ENCODE peak calls at places on chromosomes 1 and 21, in seven cellular contexts. B is GM13976, E is WTC11, W is progenitor cell of endocrine pancreas, G is HFFc6, X is GM20000, I is tibial nerve. Q is an unnamed sample.
A peak's percentile ranks its signal among the peaks of the same experiment; 100 is the strongest.

GRCh38 chr1:234987415-234988159 is 141.1 kb downstream of the TOMM20 start:
- DNase-seq in W (no peak), X (peak; percentile 49), I (peak; percentile 85), E (peak; percentile 53), B (peak; percentile 57), G (peak; percentile 87), Q (no peak)

GRCh38 chr1:4935807-4936206 is 281.4 kb downstream of the AJAP1 start:
- DNase-seq in X (no peak), I (no peak), E (no peak), W (no peak), B (no peak), G (no peak), Q (no peak)

GRCh38 chr1:84845357-84845756 is 47.6 kb downstream of the LPAR3 start:
- DNase-seq in W (no peak), X (no peak), E (no peak), B (no peak), G (no peak), I (no peak), Q (no peak)

GRCh38 chr1:76402128-76402527 is 327.6 kb downstream of the ST6GALNAC3 start:
- DNase-seq in X (no peak), I (no peak), E (no peak), G (no peak), W (no peak), B (no peak), Q (no peak)

GRCh38 chr1:14215151-14215550 is 383.3 kb upstream of the KAZN start:
- DNase-seq in B (no peak), W (no peak), I (no peak), E (no peak), X (no peak), G (no peak), Q (no peak)

GRCh38 chr1:226982451-226983177 is 42.5 kb downstream of the COQ8A start:
- DNase-seq in B (no peak), E (no peak), X (no peak), G (no peak), I (no peak), W (no peak), Q (peak; percentile 17)

GRCh38 chr1:34162852-34163766 is 1.9 kb downstream of the CSMD2 start:
- DNase-seq in E (peak; percentile 84), B (peak; percentile 82), G (peak; percentile 95), W (peak; percentile 61), I (peak; percentile 42), X (peak; percentile 80), Q (no peak)

GRCh38 chr1:68344208-68344607 is 105.5 kb downstream of the RPE65 start:
- DNase-seq in E (no peak), W (no peak), G (no peak), X (no peak), B (no peak), I (no peak), Q (no peak)

GRCh38 chr1:109201123-109201703 is 12.5 kb upstream of the SARS1 start:
- DNase-seq in E (peak; percentile 77), B (peak; percentile 73), G (peak; percentile 79), W (no peak), I (no peak), X (peak; percentile 63), Q (no peak)

GRCh38 chr1:6850537-6850936 is 65.3 kb downstream of the CAMTA1 start:
- DNase-seq in W (no peak), B (no peak), I (no peak), G (no peak), E (no peak), X (no peak), Q (no peak)

GRCh38 chr1:3408751-3409266 is 45.7 kb upstream of the ARHGEF16 start:
- DNase-seq in I (no peak), B (no peak), E (no peak), X (no peak), W (no peak), G (no peak), Q (no peak)

GRCh38 chr1:3412376-3412775 is 42.1 kb upstream of the ARHGEF16 start:
- DNase-seq in B (no peak), X (no peak), W (no peak), I (no peak), G (no peak), E (no peak), Q (no peak)

GRCh38 chr1:3411806-3412205 is 42.7 kb upstream of the ARHGEF16 start:
- DNase-seq in X (no peak), W (no peak), E (no peak), G (no peak), I (no peak), B (no peak), Q (no peak)

GRCh38 chr1:3409737-3410434 is 44.6 kb upstream of the ARHGEF16 start:
- DNase-seq in E (peak; percentile 51), W (no peak), I (peak; percentile 47), G (peak; percentile 47), B (no peak), X (no peak), Q (no peak)

DNA sequence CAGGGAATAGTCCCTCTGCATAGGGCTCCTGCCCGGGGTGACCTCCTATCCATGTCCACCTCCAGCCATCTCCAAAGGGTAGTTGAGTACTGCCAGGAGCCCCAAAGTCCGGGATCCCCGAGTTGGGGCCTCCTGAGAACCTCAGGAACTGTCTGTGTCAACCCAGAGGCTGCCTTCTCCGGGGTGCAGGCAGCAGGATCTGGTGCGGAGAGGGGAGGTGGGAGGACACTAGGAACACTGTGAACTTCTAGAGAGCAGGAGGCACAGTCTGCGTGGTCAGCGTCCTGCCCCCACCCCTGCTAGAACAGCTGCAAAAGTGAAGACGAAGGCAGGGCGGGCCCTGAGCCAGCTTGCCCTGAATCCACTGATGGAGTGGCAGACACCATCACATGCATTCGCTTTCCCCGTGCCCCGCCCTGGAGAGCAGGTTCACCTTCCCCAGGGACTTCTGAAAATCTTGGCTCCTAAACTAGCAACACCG is 44.0 kb upstream of the ARHGEF16 start:
- DNase-seq in G (no peak), E (no peak), W (no peak), X (no peak), I (no peak), B (no peak), Q (no peak)
- TF ChIP-seq CTCF in G (no peak), E (no peak), W (no peak), X (no peak), I (no peak), B (no peak), Q (no peak)

GRCh38 chr1:161482610-161483009 is 22.6 kb upstream of the FCGR2A start:
- DNase-seq in W (no peak), G (no peak), I (no peak), X (no peak), E (no peak), B (no peak), Q (no peak)

GRCh38 chr1:161486806-161487482 is 18.3 kb upstream of the FCGR2A start:
- DNase-seq in W (no peak), I (peak; percentile 69), B (peak; percentile 67), X (peak; percentile 79), G (peak; percentile 53), E (no peak), Q (no peak)

GRCh38 chr1:161483361-161483760 is 21.9 kb upstream of the FCGR2A start:
- DNase-seq in B (no peak), I (no peak), X (no peak), E (no peak), G (no peak), W (no peak), Q (no peak)

GRCh38 chr1:161481624-161482392 is 23.4 kb upstream of the FCGR2A start:
- DNase-seq in X (no peak), B (no peak), G (no peak), E (no peak), W (no peak), I (no peak), Q (no peak)

DNA sequence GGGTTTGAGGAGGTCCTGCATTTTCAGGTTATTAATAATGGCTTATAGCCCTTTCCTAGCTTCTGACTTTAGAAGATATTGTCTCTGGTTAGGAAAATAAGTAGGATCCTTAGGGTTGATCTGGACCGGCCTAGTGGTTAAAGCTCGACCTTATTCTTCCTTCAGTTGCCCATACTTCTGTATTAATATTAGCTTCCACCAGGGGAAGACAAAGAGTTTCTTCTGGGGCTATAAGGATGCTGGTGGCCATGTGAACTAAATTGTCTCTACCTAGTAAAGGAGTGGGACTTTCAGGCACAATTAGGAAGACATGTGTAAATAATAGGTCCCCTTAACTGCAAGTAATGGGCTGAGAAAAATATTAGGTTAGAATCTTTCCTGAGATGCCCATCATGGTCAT is 20.6 kb upstream of the FCGR2A start:
- DNase-seq in E (no peak), B (no peak), X (no peak), W (no peak), I (no peak), G (peak; percentile 7), Q (no peak)
- TF ChIP-seq CTCF in E (no peak), B (no peak), X (no peak), W (peak; percentile 35), I (peak; percentile 9), G (peak; percentile 67), Q (peak; percentile 75)

DNA sequence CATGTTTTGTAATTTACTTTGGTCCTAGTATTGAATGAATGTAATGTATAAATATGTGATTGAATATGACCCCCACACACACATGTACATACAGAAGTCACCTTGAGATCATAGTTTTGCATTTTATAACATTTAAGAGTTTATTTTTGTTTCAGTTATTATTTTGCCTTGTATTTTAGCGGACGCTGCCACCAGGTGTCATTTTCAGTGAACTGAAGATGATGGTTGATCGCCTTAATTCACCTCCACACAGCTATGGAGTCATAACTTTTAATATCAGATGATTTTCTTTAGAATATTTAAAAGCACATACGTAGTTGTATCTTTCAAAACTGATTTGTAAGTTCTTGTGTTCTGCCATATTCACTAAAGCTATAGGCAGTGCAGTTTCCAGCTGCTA is 130.4 kb downstream of the DYRK1A start:
- DNase-seq in I (no peak), G (no peak), W (no peak), B (no peak), E (no peak), X (no peak), Q (no peak)
- TF ChIP-seq CTCF in I (no peak), G (peak; percentile 64), W (peak; percentile 31), B (no peak), E (no peak), X (no peak), Q (peak; percentile 19)

GRCh38 chr1:201881617-201882016 is 7.1 kb upstream of the SHISA4 start:
- DNase-seq in B (no peak), E (no peak), I (no peak), W (no peak), G (no peak), X (no peak), Q (no peak)

GRCh38 chr1:201880928-201881571 is 7.6 kb upstream of the SHISA4 start:
- DNase-seq in W (no peak), G (no peak), X (no peak), E (no peak), B (no peak), I (no peak), Q (no peak)

GRCh38 chr1:201883266-201883665 is 5.4 kb upstream of the SHISA4 start:
- DNase-seq in G (no peak), W (no peak), X (no peak), B (no peak), I (no peak), E (no peak), Q (no peak)

GRCh38 chr1:201883786-201884185 is 4.9 kb upstream of the SHISA4 start:
- DNase-seq in G (no peak), E (no peak), B (no peak), X (no peak), I (no peak), W (no peak), Q (peak; percentile 74)

DNA sequence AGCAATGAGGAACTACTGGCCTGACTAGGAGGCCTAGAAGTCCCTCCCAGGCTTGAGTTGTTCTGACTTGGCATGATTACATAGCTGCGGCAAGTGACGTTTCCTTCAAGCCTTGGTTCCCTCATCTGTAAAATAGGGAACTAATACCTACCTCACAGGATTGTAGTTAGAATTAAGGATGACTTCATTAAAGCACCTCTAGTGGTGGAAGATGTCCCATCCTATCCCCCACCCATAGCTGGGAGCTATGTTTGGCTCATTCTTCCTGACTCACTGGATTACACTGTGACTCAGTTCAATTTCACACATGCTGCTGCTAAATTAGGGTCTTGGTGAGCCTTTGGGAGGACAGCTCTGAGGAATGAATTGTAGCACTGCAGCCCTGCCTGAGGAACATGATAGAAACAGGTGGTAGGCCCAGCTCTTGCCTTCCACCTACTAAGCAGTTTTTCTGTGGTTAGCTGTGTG is 6.0 kb upstream of the SHISA4 start:
- DNase-seq in E (no peak), W (no peak), X (no peak), B (peak; percentile 34), G (peak; percentile 85), I (no peak), Q (peak; percentile 91)
- TF ChIP-seq CTCF in E (no peak), W (no peak), X (no peak), B (no peak), G (peak; percentile 67), I (no peak), Q (peak; percentile 40)

Q was measured in CD14-positive monocyte.